ENCODE peak calls at places on chromosome 1, in six cellular contexts. K is IMR-90; M is pancreas; Y is osteoblast; A is naive thymus-derived CD4-positive, alpha-beta T cell; C is ovary. O is an unnamed sample. For H3K27me3, the result is how much of the 10 kb centered on the place peaks cover.

GRCh38 chr1:194081444-194081843 is 895.0 kb upstream of the B3GALT2 start:
- DNase-seq in M (no peak), A (no peak), Y (no peak), K (no peak), C (no peak), O (no peak)

GRCh38 chr1:223662943-223663342 is 2.6 kb downstream of the CAPN8 start:
- DNase-seq in A (no peak), C (no peak), K (no peak), Y (no peak), M (no peak), O (no peak)

GRCh38 chr1:150596976-150597375 is 17.6 kb upstream of the MCL1 start:
- DNase-seq in M (no peak), A (no peak), K (no peak), Y (no peak), C (no peak), O (no peak)

GRCh38 chr1:55214903-55215193 is 316 bp downstream of the USP24 start:
- DNase-seq in K (peak), A (no peak), M (peak), Y (peak), C (peak), O (no peak)

GRCh38 chr1:153353226-153353947 is 4.3 kb upstream of the S100A9 start:
- DNase-seq in K (no peak), A (no peak), Y (peak), C (no peak), M (no peak), O (no peak)

GRCh38 chr1:98221926-98222325 is 301.1 kb upstream of the DPYD start:
- DNase-seq in K (no peak), M (no peak), C (no peak), Y (no peak), A (no peak), O (peak)

GRCh38 chr1:173255214-173255813 is 48.2 kb upstream of the TNFSF4 start:
- DNase-seq in A (no peak), C (no peak), M (no peak), K (peak), Y (no peak), O (peak)

GRCh38 chr1:222373831-222374603 is 173.9 kb downstream of the HHIPL2 start:
- DNase-seq in A (no peak), Y (no peak), M (no peak), K (no peak), C (no peak), O (no peak)

GRCh38 chr1:234853906-234854647 is 244.1 kb upstream of the IRF2BP2 start:
- DNase-seq in Y (no peak), K (peak), M (no peak), C (no peak), A (no peak), O (no peak)

GRCh38 chr1:93701619-93702018 is 20.0 kb upstream of the BCAR3 start:
- DNase-seq in A (no peak), C (no peak), K (peak), M (no peak), Y (peak), O (peak)

GRCh38 chr1:39671793-39672550 is at the start of gene NT5C1A:
- DNase-seq in A (peak), C (peak), Y (peak), M (peak), K (no peak), O (no peak)

GRCh38 chr1:29592731-29593130 is 356.4 kb downstream of the PTPRU start:
- DNase-seq in K (no peak), C (no peak), A (no peak), M (no peak), Y (no peak), O (no peak)

GRCh38 chr1:201557572-201557958 is 18.6 kb downstream of the NAV1 start:
- DNase-seq in A (no peak), Y (no peak), K (no peak), C (no peak), M (no peak), O (no peak)

GRCh38 chr1:22778842-22779520 is 68.3 kb downstream of the EPHB2 start:
- DNase-seq in Y (no peak), M (no peak), A (no peak), K (no peak), C (peak), O (no peak)

GRCh38 chr1:30522031-30523004 is 201.1 kb downstream of the MATN1 start:
- DNase-seq in K (peak), Y (no peak), C (peak), A (no peak), M (no peak), O (peak)

GRCh38 chr1:182269097-182269496 is 122.5 kb downstream of the GLUL start:
- DNase-seq in A (no peak), K (no peak), Y (no peak), C (no peak), M (no peak), O (no peak)

GRCh38 chr1:180181048-180181447 is 26.4 kb downstream of the QSOX1 start:
- DNase-seq in C (no peak), Y (peak), A (no peak), K (no peak), M (peak), O (no peak)

GRCh38 chr1:110581637-110582036 is 24.5 kb downstream of the KCNA2 start:
- DNase-seq in Y (no peak), M (no peak), C (no peak), A (no peak), K (no peak), O (no peak)

GRCh38 chr1:96698332-96698983 is 23.1 kb upstream of the PTBP2 start:
- DNase-seq in K (peak), M (no peak), Y (no peak), A (no peak), C (no peak), O (no peak)

DNA sequence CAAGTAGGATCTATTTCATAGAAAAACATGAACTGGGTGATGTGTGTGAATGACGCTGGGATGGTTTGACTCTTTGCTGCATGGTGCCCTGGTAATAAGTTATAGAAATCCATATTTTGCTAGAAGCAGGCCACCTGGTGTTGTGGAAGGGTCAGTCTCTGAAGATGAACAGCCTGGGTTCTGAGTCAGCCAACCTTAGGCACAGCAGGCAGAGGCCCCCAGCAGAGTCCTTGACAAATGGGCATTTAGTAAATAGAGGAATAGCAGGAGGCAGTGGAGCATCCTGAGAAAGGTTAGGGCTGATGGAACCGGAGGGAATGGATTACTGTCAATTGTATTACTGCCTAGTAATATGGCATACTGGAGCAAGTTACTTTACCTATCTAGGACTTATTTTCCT is 20.9 kb downstream of the FGGY start:
- DNase-seq in Y (no peak), A (no peak), M (no peak), C (no peak), K (no peak), O (no peak)
- H3K27me3 ChIP-seq in Y (under half), A (under half), M (under half), C (under half), K (under half), O (under half)

DNA sequence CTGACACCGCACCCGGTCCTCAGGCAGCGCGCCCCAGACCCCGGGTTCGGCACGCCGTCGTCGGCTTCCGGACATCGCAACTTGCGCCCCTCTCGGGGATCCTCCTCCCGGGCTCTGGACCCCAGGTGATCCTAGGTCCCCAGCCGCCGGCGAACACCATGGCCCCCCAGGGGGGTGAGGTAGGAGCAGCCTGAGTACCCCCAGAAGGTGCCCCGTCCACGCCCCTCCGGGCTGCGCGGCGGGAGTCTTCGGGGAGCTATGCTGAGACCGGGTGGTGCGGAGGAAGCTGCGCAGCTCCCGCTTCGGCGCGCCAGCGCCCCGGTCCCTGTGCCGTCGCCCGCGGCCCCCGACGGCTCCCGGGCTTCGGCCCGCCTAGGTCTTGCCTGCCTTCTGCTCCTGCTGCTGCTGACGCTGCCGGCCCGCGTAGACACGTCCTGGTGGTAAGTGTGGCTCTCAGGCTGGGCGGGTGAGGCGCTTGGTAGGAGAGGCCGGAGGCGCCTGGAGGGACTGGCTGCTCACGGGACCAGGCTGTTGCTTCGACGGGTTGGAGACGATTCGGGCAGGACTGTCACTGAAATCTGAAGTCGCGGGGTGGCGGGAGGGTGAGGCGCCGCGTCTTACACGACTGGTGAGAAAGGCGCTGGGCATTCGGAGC is 367 bp downstream of the WNT2B start:
- DNase-seq in C (peak), K (no peak), M (peak), A (peak), Y (peak), O (no peak)
- H3K27me3 ChIP-seq in C (under half), K (under half), M (under half), A (under half), Y (under half), O (under half)

GRCh38 chr1:165144757-165145397 is 211.6 kb downstream of the LMX1A start:
- DNase-seq in M (peak), Y (no peak), C (no peak), K (peak), A (no peak), O (peak)
- H3K27me3 ChIP-seq in M (under half), Y (under half), C (under half), K (under half), A (under half), O (under half)

GRCh38 chr1:156643266-156644092 is 1.6 kb downstream of the BCAN start:
- DNase-seq in K (no peak), C (no peak), A (no peak), M (no peak), Y (peak), O (no peak)

GRCh38 chr1:156644146-156644545 is 2.2 kb downstream of the BCAN start:
- DNase-seq in M (no peak), C (no peak), A (no peak), K (no peak), Y (peak), O (no peak)

GRCh38 chr1:156645666-156646065 is 3.7 kb downstream of the BCAN start:
- DNase-seq in M (no peak), C (no peak), Y (peak), K (no peak), A (no peak), O (no peak)

GRCh38 chr1:156644640-156645039 is 2.7 kb downstream of the BCAN start:
- DNase-seq in Y (peak), K (no peak), A (no peak), M (no peak), C (no peak), O (no peak)

GRCh38 chr1:156645058-156645457 is 3.1 kb downstream of the BCAN start:
- DNase-seq in A (no peak), K (no peak), M (no peak), C (no peak), Y (peak), O (no peak)
- H3K27me3 ChIP-seq in A (under half), K (half or more), M (under half), C (under half), Y (half or more), O (half or more)

GRCh38 chr1:7630378-7630777 is 140.7 kb upstream of the VAMP3 start:
- DNase-seq in Y (peak), K (no peak), A (no peak), M (no peak), C (no peak), O (no peak)
- H3K27me3 ChIP-seq in Y (under half), K (half or more), A (under half), M (under half), C (under half), O (under half)

GRCh38 chr1:50420689-50421365 is 2.4 kb downstream of the DMRTA2 start:
- DNase-seq in K (no peak), Y (peak), M (peak), A (no peak), C (no peak), O (no peak)
- H3K27me3 ChIP-seq in K (half or more), Y (half or more), M (under half), A (under half), C (under half), O (half or more)

GRCh38 chr1:218257371-218257770 is 27.7 kb upstream of the RRP15 start:
- DNase-seq in K (no peak), Y (no peak), C (no peak), M (no peak), A (no peak), O (no peak)

GRCh38 chr1:218250492-218250891 is 34.6 kb upstream of the RRP15 start:
- DNase-seq in Y (no peak), C (no peak), M (no peak), K (no peak), A (no peak), O (no peak)

GRCh38 chr1:218257971-218258370 is 27.1 kb upstream of the RRP15 start:
- DNase-seq in C (no peak), K (no peak), A (no peak), M (no peak), Y (no peak), O (no peak)

GRCh38 chr1:218249757-218250156 is 35.3 kb upstream of the RRP15 start:
- DNase-seq in K (no peak), M (no peak), A (no peak), Y (no peak), C (no peak), O (peak)

GRCh38 chr1:218254296-218254918 is 30.7 kb upstream of the RRP15 start:
- DNase-seq in M (no peak), A (no peak), Y (no peak), K (no peak), C (no peak), O (no peak)
- H3K27me3 ChIP-seq in M (under half), A (under half), Y (under half), K (under half), C (under half), O (under half)

GRCh38 chr1:11157867-11158266 is 31.3 kb upstream of the ANGPTL7 start:
- DNase-seq in K (peak), A (no peak), C (peak), M (no peak), Y (no peak), O (no peak)

GRCh38 chr1:11156958-11157357 is 32.2 kb upstream of the ANGPTL7 start:
- DNase-seq in K (no peak), M (no peak), C (no peak), Y (no peak), A (no peak), O (no peak)

GRCh38 chr1:11158291-11158690 is 30.9 kb upstream of the ANGPTL7 start:
- DNase-seq in M (no peak), Y (peak), A (no peak), K (no peak), C (no peak), O (no peak)

GRCh38 chr1:11157394-11157793 is 31.8 kb upstream of the ANGPTL7 start:
- DNase-seq in K (no peak), M (no peak), C (no peak), Y (no peak), A (no peak), O (no peak)

DNA sequence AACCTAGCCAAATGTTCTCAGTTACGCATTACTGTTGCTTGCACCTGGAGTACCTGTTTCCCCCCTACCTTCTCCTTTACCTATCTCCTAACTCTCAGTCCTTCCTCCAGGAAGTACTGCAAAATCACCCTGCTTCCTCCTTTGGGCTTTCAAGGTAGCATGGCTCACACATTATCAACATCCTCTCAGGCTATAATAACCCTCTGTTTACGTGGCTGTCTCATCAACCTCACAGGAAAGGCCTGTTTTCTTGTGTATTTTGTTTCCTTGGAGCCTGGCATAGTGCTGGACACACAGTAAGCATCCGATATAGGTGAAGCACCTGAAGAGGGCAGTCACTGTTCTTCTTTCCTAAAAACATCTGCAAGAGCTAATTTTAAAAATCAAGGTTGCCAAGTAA is 32.7 kb upstream of the ANGPTL7 start:
- DNase-seq in C (no peak), A (no peak), M (no peak), Y (no peak), K (no peak), O (no peak)
- H3K27me3 ChIP-seq in C (under half), A (under half), M (under half), Y (under half), K (under half), O (under half)

DNA sequence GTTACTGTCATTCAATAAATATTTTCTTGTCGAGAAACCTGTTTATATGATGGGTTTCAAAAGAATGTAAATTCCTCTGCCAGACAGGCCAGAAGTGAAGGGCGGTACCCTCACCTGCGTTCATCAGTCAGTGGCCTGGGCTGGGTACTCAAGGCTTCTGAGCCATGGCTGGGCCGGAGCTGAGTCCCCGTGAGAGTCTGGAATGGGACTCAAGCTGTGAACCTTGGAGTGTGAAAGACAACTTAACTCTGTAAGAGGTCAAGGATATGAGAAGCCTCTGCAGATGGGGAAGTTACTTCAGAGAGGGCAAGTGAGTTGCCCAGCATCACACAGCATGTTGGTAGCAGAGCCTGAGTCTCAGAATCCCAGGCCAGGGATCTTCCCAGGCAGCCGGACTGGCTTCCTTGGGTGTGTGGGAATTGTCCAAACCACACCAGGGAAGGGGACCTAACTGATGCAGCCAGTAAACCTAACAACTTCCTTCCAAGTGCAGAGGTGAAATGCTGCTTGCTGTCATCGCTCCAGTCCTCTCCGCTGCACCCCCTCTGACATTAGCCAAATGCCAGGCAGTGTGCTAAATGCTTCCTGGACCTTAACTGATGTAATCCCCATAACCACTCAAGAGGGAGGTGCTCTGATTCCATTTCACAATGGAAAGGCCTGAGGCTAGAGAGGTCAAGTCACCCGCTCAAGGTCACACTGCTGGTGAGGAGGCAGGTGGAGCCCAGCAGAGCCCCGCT is 4.8 kb downstream of the DISP3 start:
- DNase-seq in C (no peak), Y (peak), M (no peak), K (no peak), A (no peak), O (no peak)
- H3K27me3 ChIP-seq in C (under half), Y (under half), M (under half), K (under half), A (under half), O (under half)

GRCh38 chr1:44536357-44536756 is 131.3 kb downstream of the RNF220 start:
- DNase-seq in C (no peak), K (no peak), A (no peak), M (no peak), Y (no peak), O (no peak)
- H3K27me3 ChIP-seq in C (under half), K (under half), A (under half), M (under half), Y (half or more), O (under half)